ENCODE peak calls at places on chromosomes 2 and 18, in eight cellular contexts. One of them, this sample, is unnamed.

GRCh38 chr2:207759890-207760289 is 9.8 kb downstream of the FZD5 start:
- DNase-seq in lung microvascular endothelial cell: no peak
- DNase-seq in DMS79: no peak
- DNase-seq in kidney glomerular epithelial cell: no peak
- DNase-seq in fibroblast of pulmonary artery: no peak
- DNase-seq in aorta: no peak
- DNase-seq in stromal cell of bone marrow: no peak
- DNase-seq in stimulated activated CD4-positive, alpha-beta T cell treated with anti-CD3 and anti-CD28 coated beads, Interleukin-4, amount 100 ng/mL, for 4 hours: no peak
- DNase-seq in this sample: no peak

GRCh38 chr2:69082430-69082997 is 69.5 kb downstream of the ANTXR1 start:
- DNase-seq in lung microvascular endothelial cell: no peak
- DNase-seq in DMS79: peak; percentile 69
- DNase-seq in kidney glomerular epithelial cell: peak; percentile 77
- DNase-seq in fibroblast of pulmonary artery: peak; percentile 94
- DNase-seq in aorta: no peak
- DNase-seq in stromal cell of bone marrow: no peak
- DNase-seq in stimulated activated CD4-positive, alpha-beta T cell treated with anti-CD3 and anti-CD28 coated beads, Interleukin-4, amount 100 ng/mL, for 4 hours: no peak
- DNase-seq in this sample: peak; percentile 94

GRCh38 chr2:188870289-188870688 is 103.9 kb upstream of the COL3A1 start:
- DNase-seq in lung microvascular endothelial cell: no peak
- DNase-seq in DMS79: no peak
- DNase-seq in kidney glomerular epithelial cell: no peak
- DNase-seq in fibroblast of pulmonary artery: peak; percentile 97
- DNase-seq in aorta: no peak
- DNase-seq in stromal cell of bone marrow: peak; percentile 79
- DNase-seq in stimulated activated CD4-positive, alpha-beta T cell treated with anti-CD3 and anti-CD28 coated beads, Interleukin-4, amount 100 ng/mL, for 4 hours: no peak
- DNase-seq in this sample: peak; percentile 96

GRCh38 chr18:62596145-62597005 is 73.5 kb downstream of the ZCCHC2 start:
- DNase-seq in lung microvascular endothelial cell: peak; percentile 40
- DNase-seq in DMS79: no peak
- DNase-seq in kidney glomerular epithelial cell: no peak
- DNase-seq in fibroblast of pulmonary artery: peak; percentile 3
- DNase-seq in aorta: no peak
- DNase-seq in stromal cell of bone marrow: no peak
- DNase-seq in stimulated activated CD4-positive, alpha-beta T cell treated with anti-CD3 and anti-CD28 coated beads, Interleukin-4, amount 100 ng/mL, for 4 hours: no peak
- DNase-seq in this sample: peak; percentile 10

GRCh38 chr2:202418511-202418910 is 42.4 kb downstream of the BMPR2 start:
- DNase-seq in lung microvascular endothelial cell: no peak
- DNase-seq in DMS79: no peak
- DNase-seq in kidney glomerular epithelial cell: no peak
- DNase-seq in fibroblast of pulmonary artery: no peak
- DNase-seq in aorta: no peak
- DNase-seq in stromal cell of bone marrow: no peak
- DNase-seq in stimulated activated CD4-positive, alpha-beta T cell treated with anti-CD3 and anti-CD28 coated beads, Interleukin-4, amount 100 ng/mL, for 4 hours: no peak
- DNase-seq in this sample: no peak

GRCh38 chr2:98378901-98379300 is 32.6 kb downstream of the CNGA3 start:
- DNase-seq in lung microvascular endothelial cell: peak; percentile 14
- DNase-seq in DMS79: peak; percentile 97
- DNase-seq in kidney glomerular epithelial cell: no peak
- DNase-seq in fibroblast of pulmonary artery: peak; percentile 87
- DNase-seq in aorta: no peak
- DNase-seq in stromal cell of bone marrow: peak; percentile 44
- DNase-seq in stimulated activated CD4-positive, alpha-beta T cell treated with anti-CD3 and anti-CD28 coated beads, Interleukin-4, amount 100 ng/mL, for 4 hours: no peak
- DNase-seq in this sample: no peak

GRCh38 chr18:72161686-72162085 is 382.5 kb downstream of the CBLN2 start:
- DNase-seq in lung microvascular endothelial cell: no peak
- DNase-seq in DMS79: no peak
- DNase-seq in kidney glomerular epithelial cell: no peak
- DNase-seq in fibroblast of pulmonary artery: no peak
- DNase-seq in aorta: no peak
- DNase-seq in stromal cell of bone marrow: no peak
- DNase-seq in stimulated activated CD4-positive, alpha-beta T cell treated with anti-CD3 and anti-CD28 coated beads, Interleukin-4, amount 100 ng/mL, for 4 hours: no peak
- DNase-seq in this sample: no peak

GRCh38 chr18:55275042-55275897 is 312.7 kb downstream of the TCF4 start:
- DNase-seq in lung microvascular endothelial cell: peak; percentile 52
- DNase-seq in DMS79: no peak
- DNase-seq in kidney glomerular epithelial cell: no peak
- DNase-seq in fibroblast of pulmonary artery: peak; percentile 82
- DNase-seq in aorta: no peak
- DNase-seq in stromal cell of bone marrow: peak; percentile 75
- DNase-seq in stimulated activated CD4-positive, alpha-beta T cell treated with anti-CD3 and anti-CD28 coated beads, Interleukin-4, amount 100 ng/mL, for 4 hours: no peak
- DNase-seq in this sample: peak; percentile 66

GRCh38 chr18:9147440-9148238 is 11.1 kb downstream of the ANKRD12 start:
- DNase-seq in lung microvascular endothelial cell: peak; percentile 86
- DNase-seq in DMS79: peak; percentile 1
- DNase-seq in kidney glomerular epithelial cell: peak; percentile 78
- DNase-seq in fibroblast of pulmonary artery: peak; percentile 85
- DNase-seq in aorta: no peak
- DNase-seq in stromal cell of bone marrow: peak; percentile 56
- DNase-seq in stimulated activated CD4-positive, alpha-beta T cell treated with anti-CD3 and anti-CD28 coated beads, Interleukin-4, amount 100 ng/mL, for 4 hours: no peak
- DNase-seq in this sample: peak; percentile 89

GRCh38 chr2:11663427-11663826 is 6.6 kb downstream of the NTSR2 start:
- DNase-seq in lung microvascular endothelial cell: no peak
- DNase-seq in DMS79: no peak
- DNase-seq in kidney glomerular epithelial cell: no peak
- DNase-seq in fibroblast of pulmonary artery: no peak
- DNase-seq in aorta: no peak
- DNase-seq in stromal cell of bone marrow: no peak
- DNase-seq in stimulated activated CD4-positive, alpha-beta T cell treated with anti-CD3 and anti-CD28 coated beads, Interleukin-4, amount 100 ng/mL, for 4 hours: no peak
- DNase-seq in this sample: peak; percentile 19

GRCh38 chr2:165877565-165878550 is 75.7 kb downstream of the TTC21B start:
- DNase-seq in lung microvascular endothelial cell: no peak
- DNase-seq in DMS79: no peak
- DNase-seq in kidney glomerular epithelial cell: no peak
- DNase-seq in fibroblast of pulmonary artery: peak; percentile 71
- DNase-seq in aorta: no peak
- DNase-seq in stromal cell of bone marrow: peak; percentile 73
- DNase-seq in stimulated activated CD4-positive, alpha-beta T cell treated with anti-CD3 and anti-CD28 coated beads, Interleukin-4, amount 100 ng/mL, for 4 hours: no peak
- DNase-seq in this sample: peak; percentile 76

GRCh38 chr2:151973901-151974199 is 125.0 kb downstream of the CACNB4 start:
- DNase-seq in lung microvascular endothelial cell: no peak
- DNase-seq in DMS79: peak; percentile 58
- DNase-seq in kidney glomerular epithelial cell: no peak
- DNase-seq in fibroblast of pulmonary artery: peak; percentile 8
- DNase-seq in aorta: no peak
- DNase-seq in stromal cell of bone marrow: peak; percentile 11
- DNase-seq in stimulated activated CD4-positive, alpha-beta T cell treated with anti-CD3 and anti-CD28 coated beads, Interleukin-4, amount 100 ng/mL, for 4 hours: no peak
- DNase-seq in this sample: peak; percentile 41

This sample was measured in choroid plexus epithelial cell.